ENCODE peak calls at places on chromosomes 6 and 20, in eight cellular contexts. One of them, this sample, is unnamed.

GRCh38 chr6:127069659-127070279 is 48.7 kb upstream of the RSPO3 start:
- DNase-seq in A549: peak
- DNase-seq in GM06990: no peak
- DNase-seq in bronchial epithelial cell: peak
- DNase-seq in A673: peak
- DNase-seq in kidney: no peak
- DNase-seq in AG04450: no peak
- DNase-seq in astrocyte of the spinal cord: peak
- DNase-seq in this sample: peak

GRCh38 chr6:28982476-28983266 is 22.4 kb downstream of the ZNF311 start:
- DNase-seq in A549: peak
- DNase-seq in GM06990: no peak
- DNase-seq in bronchial epithelial cell: peak
- DNase-seq in A673: peak
- DNase-seq in kidney: no peak
- DNase-seq in AG04450: no peak
- DNase-seq in astrocyte of the spinal cord: peak
- DNase-seq in this sample: peak

GRCh38 chr20:10547276-10548114 is 112.4 kb downstream of the SLX4IP start:
- DNase-seq in A549: no peak
- DNase-seq in GM06990: no peak
- DNase-seq in bronchial epithelial cell: no peak
- DNase-seq in A673: no peak
- DNase-seq in kidney: no peak
- DNase-seq in AG04450: no peak
- DNase-seq in astrocyte of the spinal cord: no peak
- DNase-seq in this sample: no peak

GRCh38 chr6:41122918-41123317 is 31.2 kb downstream of the TREML1 start:
- DNase-seq in A549: no peak
- DNase-seq in GM06990: no peak
- DNase-seq in bronchial epithelial cell: no peak
- DNase-seq in A673: no peak
- DNase-seq in kidney: no peak
- DNase-seq in AG04450: no peak
- DNase-seq in astrocyte of the spinal cord: no peak
- DNase-seq in this sample: no peak

GRCh38 chr20:33825340-33826269 is 14.5 kb downstream of the CHMP4B start:
- DNase-seq in A549: no peak
- DNase-seq in GM06990: no peak
- DNase-seq in bronchial epithelial cell: no peak
- DNase-seq in A673: no peak
- DNase-seq in kidney: no peak
- DNase-seq in AG04450: no peak
- DNase-seq in astrocyte of the spinal cord: no peak
- DNase-seq in this sample: no peak

GRCh38 chr6:11598687-11599086 is 61.1 kb downstream of the TMEM170B start:
- DNase-seq in A549: peak
- DNase-seq in GM06990: no peak
- DNase-seq in bronchial epithelial cell: no peak
- DNase-seq in A673: no peak
- DNase-seq in kidney: no peak
- DNase-seq in AG04450: no peak
- DNase-seq in astrocyte of the spinal cord: no peak
- DNase-seq in this sample: no peak

GRCh38 chr6:168525926-168526630 is 85.1 kb downstream of the SMOC2 start:
- DNase-seq in A549: no peak
- DNase-seq in GM06990: no peak
- DNase-seq in bronchial epithelial cell: no peak
- DNase-seq in A673: no peak
- DNase-seq in kidney: no peak
- DNase-seq in AG04450: no peak
- DNase-seq in astrocyte of the spinal cord: no peak
- DNase-seq in this sample: no peak

GRCh38 chr6:89985744-89986493 is 91.7 kb downstream of the GJA10 start:
- DNase-seq in A549: no peak
- DNase-seq in GM06990: no peak
- DNase-seq in bronchial epithelial cell: no peak
- DNase-seq in A673: no peak
- DNase-seq in kidney: no peak
- DNase-seq in AG04450: peak
- DNase-seq in astrocyte of the spinal cord: peak
- DNase-seq in this sample: peak

GRCh38 chr6:125953502-125953875 is 3.1 kb upstream of the HINT3 start:
- DNase-seq in A549: no peak
- DNase-seq in GM06990: no peak
- DNase-seq in bronchial epithelial cell: no peak
- DNase-seq in A673: no peak
- DNase-seq in kidney: peak
- DNase-seq in AG04450: no peak
- DNase-seq in astrocyte of the spinal cord: no peak
- DNase-seq in this sample: no peak

GRCh38 chr20:36297656-36298055 is 8.5 kb upstream of the DLGAP4 start:
- DNase-seq in A549: no peak
- DNase-seq in GM06990: no peak
- DNase-seq in bronchial epithelial cell: no peak
- DNase-seq in A673: no peak
- DNase-seq in kidney: no peak
- DNase-seq in AG04450: no peak
- DNase-seq in astrocyte of the spinal cord: no peak
- DNase-seq in this sample: no peak

GRCh38 chr20:496126-496696 is 33.9 kb upstream of the TBC1D20 start:
- DNase-seq in A549: no peak
- DNase-seq in GM06990: no peak
- DNase-seq in bronchial epithelial cell: no peak
- DNase-seq in A673: no peak
- DNase-seq in kidney: no peak
- DNase-seq in AG04450: no peak
- DNase-seq in astrocyte of the spinal cord: no peak
- DNase-seq in this sample: no peak

GRCh38 chr20:58852559-58853271 is at the start of gene GNAS:
- DNase-seq in A549: peak
- DNase-seq in GM06990: peak
- DNase-seq in bronchial epithelial cell: peak
- DNase-seq in A673: peak
- DNase-seq in kidney: peak
- DNase-seq in AG04450: peak
- DNase-seq in astrocyte of the spinal cord: peak
- DNase-seq in this sample: peak

GRCh38 chr6:83889625-83890024 is 30.1 kb downstream of the CYB5R4 start:
- DNase-seq in A549: no peak
- DNase-seq in GM06990: no peak
- DNase-seq in bronchial epithelial cell: no peak
- DNase-seq in A673: no peak
- DNase-seq in kidney: no peak
- DNase-seq in AG04450: no peak
- DNase-seq in astrocyte of the spinal cord: no peak
- DNase-seq in this sample: no peak

GRCh38 chr20:37316775-37317170 is 27.3 kb downstream of the MANBAL start:
- DNase-seq in A549: no peak
- DNase-seq in GM06990: no peak
- DNase-seq in bronchial epithelial cell: no peak
- DNase-seq in A673: no peak
- DNase-seq in kidney: no peak
- DNase-seq in AG04450: no peak
- DNase-seq in astrocyte of the spinal cord: no peak
- DNase-seq in this sample: no peak

GRCh38 chr6:89989742-89990141 is 95.5 kb downstream of the GJA10 start:
- DNase-seq in A549: no peak
- DNase-seq in GM06990: no peak
- DNase-seq in bronchial epithelial cell: no peak
- DNase-seq in A673: no peak
- DNase-seq in kidney: no peak
- DNase-seq in AG04450: peak
- DNase-seq in astrocyte of the spinal cord: peak
- DNase-seq in this sample: peak

GRCh38 chr6:42225043-42225368 is 7.3 kb upstream of the MRPS10 start:
- DNase-seq in A549: no peak
- DNase-seq in GM06990: no peak
- DNase-seq in bronchial epithelial cell: no peak
- DNase-seq in A673: no peak
- DNase-seq in kidney: no peak
- DNase-seq in AG04450: no peak
- DNase-seq in astrocyte of the spinal cord: no peak
- DNase-seq in this sample: no peak

GRCh38 chr6:42228305-42228704 is 10.6 kb upstream of the MRPS10 start:
- DNase-seq in A549: no peak
- DNase-seq in GM06990: no peak
- DNase-seq in bronchial epithelial cell: no peak
- DNase-seq in A673: no peak
- DNase-seq in kidney: no peak
- DNase-seq in AG04450: no peak
- DNase-seq in astrocyte of the spinal cord: no peak
- DNase-seq in this sample: no peak

GRCh38 chr6:42227173-42227850 is 9.7 kb upstream of the MRPS10 start:
- DNase-seq in A549: no peak
- DNase-seq in GM06990: no peak
- DNase-seq in bronchial epithelial cell: peak
- DNase-seq in A673: no peak
- DNase-seq in kidney: no peak
- DNase-seq in AG04450: no peak
- DNase-seq in astrocyte of the spinal cord: no peak
- DNase-seq in this sample: no peak

GRCh38 chr6:42225419-42225818 is 7.8 kb upstream of the MRPS10 start:
- DNase-seq in A549: no peak
- DNase-seq in GM06990: no peak
- DNase-seq in bronchial epithelial cell: no peak
- DNase-seq in A673: no peak
- DNase-seq in kidney: no peak
- DNase-seq in AG04450: no peak
- DNase-seq in astrocyte of the spinal cord: peak
- DNase-seq in this sample: no peak

GRCh38 chr6:42226251-42227143 is 8.8 kb upstream of the MRPS10 start:
- DNase-seq in A549: peak
- DNase-seq in GM06990: no peak
- DNase-seq in bronchial epithelial cell: peak
- DNase-seq in A673: no peak
- DNase-seq in kidney: peak
- DNase-seq in AG04450: peak
- DNase-seq in astrocyte of the spinal cord: peak
- DNase-seq in this sample: no peak
- H3K4me3 ChIP-seq in A549: peak
- H3K4me3 ChIP-seq in GM06990: no peak
- H3K4me3 ChIP-seq in bronchial epithelial cell: no peak
- H3K4me3 ChIP-seq in A673: no peak
- H3K4me3 ChIP-seq in kidney: no peak
- H3K4me3 ChIP-seq in AG04450: peak
- H3K4me3 ChIP-seq in astrocyte of the spinal cord: no peak
- H3K4me3 ChIP-seq in this sample: no peak

GRCh38 chr6:144673807-144674206 is 388.7 kb downstream of the UTRN start:
- DNase-seq in A549: no peak
- DNase-seq in GM06990: no peak
- DNase-seq in bronchial epithelial cell: no peak
- DNase-seq in A673: no peak
- DNase-seq in kidney: no peak
- DNase-seq in AG04450: no peak
- DNase-seq in astrocyte of the spinal cord: no peak
- DNase-seq in this sample: no peak
- TF ChIP-seq CTCF in A549: no peak
- TF ChIP-seq CTCF in GM06990: no peak
- TF ChIP-seq CTCF in bronchial epithelial cell: no peak
- TF ChIP-seq CTCF in A673: no peak
- TF ChIP-seq CTCF in kidney: no peak
- TF ChIP-seq CTCF in AG04450: no peak
- TF ChIP-seq CTCF in astrocyte of the spinal cord: no peak
- TF ChIP-seq CTCF in this sample: no peak

DNA sequence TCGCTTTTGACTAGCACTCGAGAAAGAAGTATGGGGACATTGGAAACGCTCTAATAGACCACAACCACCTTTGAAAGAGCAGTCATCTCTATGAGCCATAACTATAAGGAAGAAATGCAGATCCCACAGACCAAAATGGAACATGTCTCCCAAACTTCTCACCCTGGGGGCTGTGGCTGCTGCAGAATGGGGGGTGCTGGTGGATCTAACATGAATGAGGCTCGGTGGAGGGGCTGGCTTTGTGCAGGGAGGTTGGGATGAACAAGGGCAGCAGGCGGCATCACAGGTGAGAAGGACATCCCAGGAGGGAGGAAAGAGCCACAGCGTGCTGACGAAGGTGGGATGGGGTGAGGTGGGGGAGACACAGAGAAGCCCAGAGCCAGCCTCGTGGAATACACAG is 10.5 kb upstream of the CCR6 start:
- DNase-seq in A549: no peak
- DNase-seq in GM06990: no peak
- DNase-seq in bronchial epithelial cell: no peak
- DNase-seq in A673: no peak
- DNase-seq in kidney: no peak
- DNase-seq in AG04450: no peak
- DNase-seq in astrocyte of the spinal cord: no peak
- DNase-seq in this sample: no peak
- H3K4me3 ChIP-seq in A549: no peak
- H3K4me3 ChIP-seq in GM06990: peak
- H3K4me3 ChIP-seq in bronchial epithelial cell: no peak
- H3K4me3 ChIP-seq in A673: no peak
- H3K4me3 ChIP-seq in kidney: no peak
- H3K4me3 ChIP-seq in AG04450: no peak
- H3K4me3 ChIP-seq in astrocyte of the spinal cord: no peak
- H3K4me3 ChIP-seq in this sample: no peak

DNA sequence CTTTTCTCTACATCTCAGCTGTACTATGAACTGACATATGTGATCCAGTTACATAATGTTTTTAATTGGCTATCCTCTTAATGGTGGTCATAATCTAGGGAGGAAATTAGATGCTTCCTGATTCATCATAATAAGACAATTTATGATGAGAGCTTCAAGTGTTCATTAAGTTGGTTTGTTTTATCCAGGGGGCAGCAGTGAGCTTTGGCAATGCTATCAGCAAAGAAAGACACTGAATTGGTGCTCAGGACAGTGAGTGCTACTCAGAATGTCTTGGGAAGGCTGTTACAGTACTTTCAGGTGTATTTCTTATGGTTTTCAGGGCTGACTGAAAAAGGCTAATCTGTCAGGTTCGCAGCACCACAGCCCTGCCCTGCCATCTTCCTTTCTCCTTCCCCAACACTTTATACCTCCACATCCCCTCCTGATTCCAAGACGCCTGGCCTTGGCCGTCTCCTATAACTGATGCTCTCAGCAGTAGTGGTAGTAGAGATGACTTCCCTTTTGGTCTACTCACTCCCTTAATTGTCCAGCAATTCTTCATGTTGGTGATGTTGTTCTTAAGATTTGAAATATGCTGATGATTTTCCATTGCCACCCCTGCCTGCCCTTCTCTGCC is 67.0 kb upstream of the TNFAIP3 start:
- DNase-seq in A549: peak
- DNase-seq in GM06990: no peak
- DNase-seq in bronchial epithelial cell: peak
- DNase-seq in A673: peak
- DNase-seq in kidney: no peak
- DNase-seq in AG04450: no peak
- DNase-seq in astrocyte of the spinal cord: peak
- DNase-seq in this sample: peak
- TF ChIP-seq CTCF in A549: peak
- TF ChIP-seq CTCF in GM06990: peak
- TF ChIP-seq CTCF in bronchial epithelial cell: peak
- TF ChIP-seq CTCF in A673: peak
- TF ChIP-seq CTCF in kidney: peak
- TF ChIP-seq CTCF in AG04450: peak
- TF ChIP-seq CTCF in astrocyte of the spinal cord: peak
- TF ChIP-seq CTCF in this sample: peak